ENCODE peak calls at places on chromosome 13, in seven cellular contexts. One of them, this sample, is unnamed.

GRCh38 chr13:27644302-27644701 is 22.6 kb downstream of the POLR1D start:
- DNase-seq in RWPE1: peak
- DNase-seq in stimulated activated CD4-positive, alpha-beta T cell treated with anti-CD3 and anti-CD28 coated beads, TNF-alpha, amount 100 ng/mL, for 48 hours: no peak
- DNase-seq in cortex of kidney: no peak
- DNase-seq in endothelial cell: no peak
- DNase-seq in AG09319: peak
- DNase-seq in GM04503: peak
- DNase-seq in this sample: no peak

GRCh38 chr13:25237083-25237482 is 50.2 kb downstream of the MTMR6 start:
- DNase-seq in cortex of kidney: no peak
- DNase-seq in GM04503: no peak
- DNase-seq in endothelial cell: no peak
- DNase-seq in stimulated activated CD4-positive, alpha-beta T cell treated with anti-CD3 and anti-CD28 coated beads, TNF-alpha, amount 100 ng/mL, for 48 hours: no peak
- DNase-seq in RWPE1: no peak
- DNase-seq in AG09319: no peak
- DNase-seq in this sample: no peak

GRCh38 chr13:26132756-26133155 is 80.9 kb upstream of the SHISA2 start:
- DNase-seq in AG09319: no peak
- DNase-seq in stimulated activated CD4-positive, alpha-beta T cell treated with anti-CD3 and anti-CD28 coated beads, TNF-alpha, amount 100 ng/mL, for 48 hours: no peak
- DNase-seq in cortex of kidney: no peak
- DNase-seq in RWPE1: peak
- DNase-seq in endothelial cell: no peak
- DNase-seq in GM04503: no peak
- DNase-seq in this sample: no peak

GRCh38 chr13:50847501-50847900 is 4.0 kb upstream of the DLEU7 start:
- DNase-seq in cortex of kidney: no peak
- DNase-seq in endothelial cell: no peak
- DNase-seq in GM04503: no peak
- DNase-seq in stimulated activated CD4-positive, alpha-beta T cell treated with anti-CD3 and anti-CD28 coated beads, TNF-alpha, amount 100 ng/mL, for 48 hours: no peak
- DNase-seq in RWPE1: no peak
- DNase-seq in AG09319: no peak
- DNase-seq in this sample: no peak

GRCh38 chr13:74930402-74931165 is 551.4 kb downstream of the TBC1D4 start:
- DNase-seq in GM04503: peak
- DNase-seq in RWPE1: peak
- DNase-seq in AG09319: no peak
- DNase-seq in cortex of kidney: no peak
- DNase-seq in endothelial cell: no peak
- DNase-seq in stimulated activated CD4-positive, alpha-beta T cell treated with anti-CD3 and anti-CD28 coated beads, TNF-alpha, amount 100 ng/mL, for 48 hours: no peak
- DNase-seq in this sample: no peak

GRCh38 chr13:23488442-23488841 is 54.9 kb upstream of the SACS start:
- DNase-seq in stimulated activated CD4-positive, alpha-beta T cell treated with anti-CD3 and anti-CD28 coated beads, TNF-alpha, amount 100 ng/mL, for 48 hours: no peak
- DNase-seq in AG09319: no peak
- DNase-seq in cortex of kidney: no peak
- DNase-seq in endothelial cell: no peak
- DNase-seq in RWPE1: no peak
- DNase-seq in GM04503: peak
- DNase-seq in this sample: peak

GRCh38 chr13:36297259-36297599 is 385 bp downstream of the CCDC169 start:
- DNase-seq in AG09319: no peak
- DNase-seq in RWPE1: peak
- DNase-seq in endothelial cell: no peak
- DNase-seq in cortex of kidney: no peak
- DNase-seq in GM04503: no peak
- DNase-seq in stimulated activated CD4-positive, alpha-beta T cell treated with anti-CD3 and anti-CD28 coated beads, TNF-alpha, amount 100 ng/mL, for 48 hours: no peak
- DNase-seq in this sample: no peak

GRCh38 chr13:113142876-113143275 is 15.6 kb upstream of the PROZ start:
- DNase-seq in stimulated activated CD4-positive, alpha-beta T cell treated with anti-CD3 and anti-CD28 coated beads, TNF-alpha, amount 100 ng/mL, for 48 hours: no peak
- DNase-seq in AG09319: no peak
- DNase-seq in endothelial cell: no peak
- DNase-seq in GM04503: no peak
- DNase-seq in RWPE1: no peak
- DNase-seq in cortex of kidney: no peak
- DNase-seq in this sample: no peak

GRCh38 chr13:37014609-37015008 is 14.0 kb downstream of the EXOSC8 start:
- DNase-seq in endothelial cell: no peak
- DNase-seq in GM04503: no peak
- DNase-seq in cortex of kidney: no peak
- DNase-seq in stimulated activated CD4-positive, alpha-beta T cell treated with anti-CD3 and anti-CD28 coated beads, TNF-alpha, amount 100 ng/mL, for 48 hours: no peak
- DNase-seq in AG09319: peak
- DNase-seq in RWPE1: no peak
- DNase-seq in this sample: no peak

GRCh38 chr13:74678308-74678958 is 544.2 kb upstream of the KLF12 start:
- DNase-seq in cortex of kidney: no peak
- DNase-seq in AG09319: no peak
- DNase-seq in endothelial cell: no peak
- DNase-seq in RWPE1: no peak
- DNase-seq in stimulated activated CD4-positive, alpha-beta T cell treated with anti-CD3 and anti-CD28 coated beads, TNF-alpha, amount 100 ng/mL, for 48 hours: no peak
- DNase-seq in GM04503: no peak
- DNase-seq in this sample: no peak

GRCh38 chr13:25080773-25081172 is 15.2 kb upstream of the PABPC3 start:
- DNase-seq in RWPE1: no peak
- DNase-seq in endothelial cell: no peak
- DNase-seq in cortex of kidney: no peak
- DNase-seq in stimulated activated CD4-positive, alpha-beta T cell treated with anti-CD3 and anti-CD28 coated beads, TNF-alpha, amount 100 ng/mL, for 48 hours: no peak
- DNase-seq in AG09319: no peak
- DNase-seq in GM04503: no peak
- DNase-seq in this sample: no peak

GRCh38 chr13:48533986-48534600 is 1.2 kb upstream of the RCBTB2 start:
- DNase-seq in endothelial cell: no peak
- DNase-seq in RWPE1: no peak
- DNase-seq in stimulated activated CD4-positive, alpha-beta T cell treated with anti-CD3 and anti-CD28 coated beads, TNF-alpha, amount 100 ng/mL, for 48 hours: no peak
- DNase-seq in GM04503: no peak
- DNase-seq in AG09319: no peak
- DNase-seq in cortex of kidney: no peak
- DNase-seq in this sample: no peak

GRCh38 chr13:95246292-95247082 is 54.8 kb downstream of the ABCC4 start:
- DNase-seq in GM04503: no peak
- DNase-seq in RWPE1: peak
- DNase-seq in AG09319: no peak
- DNase-seq in cortex of kidney: no peak
- DNase-seq in endothelial cell: no peak
- DNase-seq in stimulated activated CD4-positive, alpha-beta T cell treated with anti-CD3 and anti-CD28 coated beads, TNF-alpha, amount 100 ng/mL, for 48 hours: no peak
- DNase-seq in this sample: peak

GRCh38 chr13:85137516-85137915 is 661.7 kb downstream of the SLITRK6 start:
- DNase-seq in RWPE1: no peak
- DNase-seq in GM04503: no peak
- DNase-seq in AG09319: no peak
- DNase-seq in cortex of kidney: no peak
- DNase-seq in endothelial cell: no peak
- DNase-seq in stimulated activated CD4-positive, alpha-beta T cell treated with anti-CD3 and anti-CD28 coated beads, TNF-alpha, amount 100 ng/mL, for 48 hours: no peak
- DNase-seq in this sample: no peak

This sample was measured in PC-9.